ENCODE peak calls at places on chromosomes 12 and 14, in ten cellular contexts. L is left cardiac atrium; W is iPS-NIHi11; U is activated naive CD8-positive, alpha-beta T cell treated with anti-CD3 and anti-CD28 coated beads, Interleukin-2, amount 50 U/mL, for 24 hours; Y is testis; S is central memory CD4-positive, alpha-beta T cell; G is activated T-cell treated with anti-CD3 and anti-CD28 coated beads for 48 hours; H is NCI-H1105; O is fibroblast of mammary gland; V is stomach. Z is an unnamed sample.
A peak's percentile ranks its signal among the peaks of the same experiment; 100 is the strongest.

GRCh38 chr12:122137681-122138080 is 36.3 kb downstream of the IL31 start:
- DNase-seq in L (no peak), W (peak; percentile 93), U (no peak), Y (no peak), S (no peak), G (no peak), H (no peak), O (no peak), V (no peak), Z (peak; percentile 87)

GRCh38 chr12:57983150-57983857 is 41.9 kb downstream of the ATP23 start:
- DNase-seq in L (peak; percentile 34), W (peak; percentile 33), U (peak; percentile 14), Y (peak; percentile 59), S (peak; percentile 5), G (peak; percentile 1), H (peak; percentile 19), O (peak; percentile 70), V (no peak), Z (no peak)

GRCh38 chr12:4089147-4089606 is 184.4 kb upstream of the CCND2 start:
- DNase-seq in L (no peak), W (peak; percentile 24), U (no peak), Y (no peak), S (no peak), G (no peak), H (no peak), O (peak; percentile 14), V (no peak), Z (no peak)

GRCh38 chr14:31510222-31510621 is 22.4 kb upstream of the GPR33 start:
- DNase-seq in L (no peak), W (peak; percentile 27), U (no peak), Y (no peak), S (peak; percentile 17), G (no peak), H (peak; percentile 43), O (peak; percentile 18), V (no peak), Z (no peak)

GRCh38 chr12:64175254-64175945 is 46.7 kb downstream of the KICS2 start:
- DNase-seq in L (no peak), W (peak; percentile 65), U (no peak), Y (no peak), S (no peak), G (no peak), H (no peak), O (peak; percentile 72), V (no peak), Z (no peak)

GRCh38 chr12:10718279-10718821 is 4.8 kb downstream of the YBX3 start:
- DNase-seq in L (no peak), W (peak; percentile 9), U (no peak), Y (peak; percentile 16), S (no peak), G (no peak), H (no peak), O (peak; percentile 88), V (no peak), Z (no peak)

GRCh38 chr14:70655110-70655826 is 13.6 kb downstream of the TTC9 start:
- DNase-seq in L (no peak), W (peak; percentile 65), U (peak; percentile 68), Y (no peak), S (peak; percentile 87), G (peak; percentile 51), H (no peak), O (no peak), V (peak; percentile 34), Z (no peak)

GRCh38 chr12:5927732-5928516 is 17.1 kb downstream of the ANO2 start:
- DNase-seq in L (no peak), W (no peak), U (no peak), Y (no peak), S (no peak), G (no peak), H (no peak), O (no peak), V (no peak), Z (no peak)

GRCh38 chr12:115070313-115070712 is 386.3 kb upstream of the TBX3 start:
- DNase-seq in L (no peak), W (no peak), U (no peak), Y (no peak), S (no peak), G (no peak), H (no peak), O (peak; percentile 75), V (no peak), Z (no peak)

GRCh38 chr14:104681689-104682074 is 7.7 kb upstream of the INF2 start:
- DNase-seq in L (peak; percentile 95), W (peak; percentile 76), U (no peak), Y (peak; percentile 79), S (no peak), G (no peak), H (no peak), O (peak; percentile 83), V (peak; percentile 92), Z (no peak)

GRCh38 chr14:104582649-104583048 is 3.1 kb downstream of the C14orf180 start:
- DNase-seq in L (peak; percentile 78), W (no peak), U (no peak), Y (peak; percentile 78), S (no peak), G (no peak), H (no peak), O (no peak), V (peak; percentile 68), Z (no peak)

GRCh38 chr12:126483145-126484068 is 1418.2 kb downstream of the AACS start:
- DNase-seq in L (no peak), W (no peak), U (no peak), Y (no peak), S (no peak), G (no peak), H (no peak), O (peak; percentile 81), V (no peak), Z (no peak)

GRCh38 chr12:14284189-14284722 is 81.2 kb upstream of the ATF7IP start:
- DNase-seq in L (no peak), W (peak; percentile 21), U (no peak), Y (peak; percentile 78), S (no peak), G (no peak), H (no peak), O (no peak), V (no peak), Z (no peak)

GRCh38 chr14:68856572-68856971 is 63.7 kb upstream of the ZFP36L1 start:
- DNase-seq in L (no peak), W (no peak), U (no peak), Y (no peak), S (no peak), G (no peak), H (no peak), O (peak; percentile 36), V (no peak), Z (no peak)

GRCh38 chr14:37062191-37062803 is 110.1 kb downstream of the SLC25A21 start:
- DNase-seq in L (no peak), W (no peak), U (no peak), Y (no peak), S (no peak), G (no peak), H (no peak), O (no peak), V (no peak), Z (no peak)

GRCh38 chr14:77139540-77140342 is 1.9 kb downstream of the ZDHHC22 start:
- DNase-seq in L (no peak), W (peak; percentile 88), U (peak; percentile 65), Y (peak; percentile 63), S (peak; percentile 15), G (peak; percentile 61), H (peak; percentile 53), O (peak; percentile 8), V (no peak), Z (peak; percentile 65)

GRCh38 chr14:37241206-37241605 is 43.5 kb downstream of the MIPOL1 start:
- DNase-seq in L (no peak), W (no peak), U (no peak), Y (no peak), S (no peak), G (no peak), H (no peak), O (no peak), V (no peak), Z (no peak)

GRCh38 chr14:68146812-68147211 is 327.2 kb downstream of the RAD51B start:
- DNase-seq in L (no peak), W (peak; percentile 13), U (no peak), Y (no peak), S (no peak), G (no peak), H (no peak), O (peak; percentile 97), V (no peak), Z (no peak)

GRCh38 chr12:116933101-116933500 is 22.4 kb downstream of the FBXW8 start:
- DNase-seq in L (no peak), W (no peak), U (no peak), Y (peak; percentile 57), S (no peak), G (no peak), H (no peak), O (no peak), V (no peak), Z (no peak)